ENCODE peak calls at places on chromosome 12, in four cellular contexts. E is HepG2, B is HCT116, O is K562. P is an unnamed sample.

GRCh38 chr12:65900912-65901672 is 76.8 kb downstream of the HMGA2 start:
- DNase-seq in O (no peak), B (no peak), E (no peak), P (no peak)

GRCh38 chr12:110872100-110872499 is 25.3 kb downstream of the CCDC63 start:
- DNase-seq in O (no peak), B (no peak), E (no peak), P (no peak)

GRCh38 chr12:69240625-69240984 is 1.2 kb downstream of the CPSF6 start:
- DNase-seq in E (no peak), O (no peak), B (no peak), P (no peak)

GRCh38 chr12:19003110-19003509 is 126.4 kb upstream of the PLEKHA5 start:
- DNase-seq in B (no peak), E (no peak), O (no peak), P (no peak)

GRCh38 chr12:120327593-120327992 is at the start of gene PLA2G1B:
- DNase-seq in E (peak), O (no peak), B (no peak), P (no peak)

GRCh38 chr12:49026678-49027480 is 8.3 kb upstream of the PRKAG1 start:
- DNase-seq in O (no peak), E (no peak), B (no peak), P (no peak)

GRCh38 chr12:29710104-29710503 is 73.6 kb downstream of the TMTC1 start:
- DNase-seq in E (no peak), O (no peak), B (no peak), P (no peak)

GRCh38 chr12:14548609-14549008 is 19.1 kb downstream of the PLBD1 start:
- DNase-seq in O (no peak), E (no peak), B (no peak), P (no peak)

GRCh38 chr12:55515696-55516095 is 23.5 kb downstream of the OR6C68 start:
- DNase-seq in B (no peak), O (peak), E (peak), P (no peak)

GRCh38 chr12:132517013-132517739 is 27.2 kb downstream of the FBRSL1 start:
- DNase-seq in O (no peak), E (peak), B (no peak), P (no peak)

GRCh38 chr12:21542412-21542811 is 16.3 kb downstream of the SPX start:
- DNase-seq in B (no peak), O (no peak), E (no peak), P (no peak)

GRCh38 chr12:21539797-21540196 is 13.7 kb downstream of the SPX start:
- DNase-seq in O (no peak), B (no peak), E (no peak), P (no peak)

GRCh38 chr12:21545557-21545956 is 19.5 kb downstream of the SPX start:
- DNase-seq in B (no peak), E (no peak), O (no peak), P (no peak)

GRCh38 chr12:21538259-21538658 is 12.2 kb downstream of the SPX start:
- DNase-seq in B (no peak), O (no peak), E (no peak), P (no peak)

GRCh38 chr12:21541773-21542172 is 15.7 kb downstream of the SPX start:
- DNase-seq in O (no peak), E (no peak), B (no peak), P (no peak)
- TF ChIP-seq TCF7L2 in O (no peak), E (no peak), B (no peak), P (no peak)

GRCh38 chr12:115134298-115134697 is 450.3 kb upstream of the TBX3 start:
- DNase-seq in E (no peak), O (no peak), B (no peak), P (no peak)

GRCh38 chr12:115135800-115136211 is 451.8 kb upstream of the TBX3 start:
- DNase-seq in E (no peak), O (no peak), B (no peak), P (no peak)

GRCh38 chr12:115132906-115133305 is 448.9 kb upstream of the TBX3 start:
- DNase-seq in O (no peak), E (no peak), B (no peak), P (no peak)

GRCh38 chr12:115140981-115141380 is 457.0 kb upstream of the TBX3 start:
- DNase-seq in B (no peak), O (no peak), E (no peak), P (no peak)

DNA sequence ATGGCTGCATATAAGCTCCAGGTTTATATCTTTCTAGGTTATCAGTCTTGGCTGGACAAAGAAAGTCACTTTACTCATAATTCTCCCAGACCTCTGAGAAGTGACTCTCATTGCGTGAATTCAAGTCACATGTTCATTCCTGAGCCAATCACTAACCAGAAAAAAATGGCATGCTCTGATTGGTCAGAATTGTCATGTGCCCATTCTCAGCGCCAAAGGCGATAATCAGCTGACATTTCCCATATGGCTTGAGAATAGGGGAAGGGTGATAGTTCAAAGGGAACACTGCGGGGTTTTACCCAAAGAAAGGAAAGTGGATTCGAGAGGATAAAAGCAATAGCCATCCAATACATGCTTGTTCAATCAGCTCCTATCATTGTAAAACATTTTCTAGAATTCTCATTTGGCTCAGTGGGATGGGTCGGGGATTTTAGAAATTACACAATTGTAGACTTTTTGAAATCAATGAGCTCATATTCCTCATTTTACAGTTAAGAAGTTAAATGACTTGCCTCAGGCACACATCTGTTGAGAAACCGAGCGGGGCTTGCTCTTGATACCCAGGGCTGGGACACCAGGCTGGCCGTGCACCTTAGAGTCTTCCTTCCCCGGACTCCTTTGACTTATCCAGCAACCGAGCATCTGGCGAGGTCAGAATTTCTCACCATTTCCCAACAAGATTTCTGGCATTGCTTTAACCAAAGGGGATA is 454.0 kb upstream of the TBX3 start:
- DNase-seq in O (peak), B (no peak), E (no peak), P (no peak)
- H3K27ac ChIP-seq in O (no peak), B (no peak), E (no peak), P (no peak)

GRCh38 chr12:103748002-103748401 is 93.0 kb downstream of the NT5DC3 start:
- DNase-seq in O (no peak), B (no peak), E (no peak), P (no peak)

GRCh38 chr12:103745962-103746361 is 95.1 kb downstream of the NT5DC3 start:
- DNase-seq in B (peak), O (no peak), E (no peak), P (no peak)

GRCh38 chr12:103742349-103742784 is 98.7 kb downstream of the NT5DC3 start:
- DNase-seq in E (no peak), B (no peak), O (no peak), P (no peak)

GRCh38 chr12:103739546-103739945 is 101.5 kb downstream of the NT5DC3 start:
- DNase-seq in E (no peak), O (no peak), B (no peak), P (no peak)

DNA sequence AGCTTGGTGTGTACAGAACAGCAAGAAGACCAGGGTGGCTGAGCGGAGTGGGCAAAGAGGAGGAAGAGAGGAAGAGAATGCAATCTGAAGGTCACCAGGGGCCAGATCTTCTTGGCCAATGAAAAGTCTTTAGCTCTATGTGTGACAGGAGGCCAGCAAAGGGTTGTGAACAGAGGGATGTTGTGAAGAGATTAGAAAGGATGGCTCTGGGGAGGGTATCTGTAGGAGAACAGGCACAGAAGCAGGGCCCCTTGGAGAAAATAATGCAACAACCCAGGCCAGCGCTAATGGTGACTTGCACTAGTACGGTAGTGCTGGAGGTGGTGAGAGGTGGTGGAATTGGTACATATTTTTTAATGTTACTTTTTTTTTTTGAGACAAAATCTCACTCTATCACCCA is 97.2 kb downstream of the NT5DC3 start:
- DNase-seq in O (no peak), E (no peak), B (no peak), P (no peak)
- TF ChIP-seq POLR2AphosphoS5 in O (no peak), E (no peak), B (no peak), P (no peak)

DNA sequence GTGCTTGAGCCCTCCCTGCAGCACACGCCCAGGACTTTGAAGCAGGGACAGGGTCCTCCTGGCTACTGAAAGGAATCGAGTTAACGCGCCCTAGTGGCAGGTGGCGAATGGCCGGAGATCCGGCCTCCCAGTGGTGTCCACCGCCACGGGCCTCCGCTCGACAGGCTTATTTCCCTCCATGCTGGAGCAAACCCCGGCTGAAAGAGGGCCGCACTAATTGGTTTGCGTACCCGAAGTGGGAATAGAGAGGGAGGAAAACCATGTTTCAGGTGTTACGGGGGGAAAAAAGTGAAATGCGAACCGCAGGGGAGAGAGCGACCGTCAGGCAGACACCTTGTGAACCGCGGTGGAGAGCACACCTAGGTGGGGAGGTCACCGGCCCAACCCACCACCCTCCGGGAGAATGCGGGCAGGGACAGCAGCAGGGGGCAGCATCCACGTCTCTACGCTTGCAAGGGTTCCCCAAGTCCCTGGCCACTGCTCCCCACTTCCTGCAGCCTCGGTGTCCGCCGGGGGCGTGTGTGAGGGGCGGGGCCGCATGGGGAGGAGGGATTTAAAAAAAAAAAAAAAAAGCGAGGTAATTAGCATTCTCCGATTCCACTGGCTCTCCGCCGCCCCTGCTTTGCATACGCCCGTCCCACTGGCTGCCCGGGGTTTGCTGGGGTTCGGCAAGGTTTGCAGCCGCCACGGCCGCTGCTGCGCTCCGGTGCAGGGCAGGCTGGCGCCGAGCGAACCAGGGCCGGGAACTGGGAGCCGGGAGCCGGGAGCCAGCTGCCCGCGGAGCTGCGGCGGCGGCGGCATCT is 224.6 kb upstream of the CRY1 start:
- DNase-seq in B (peak), O (peak), E (peak), P (no peak)
- TF ChIP-seq TCF7L2 in B (no peak), O (no peak), E (no peak), P (no peak)

DNA sequence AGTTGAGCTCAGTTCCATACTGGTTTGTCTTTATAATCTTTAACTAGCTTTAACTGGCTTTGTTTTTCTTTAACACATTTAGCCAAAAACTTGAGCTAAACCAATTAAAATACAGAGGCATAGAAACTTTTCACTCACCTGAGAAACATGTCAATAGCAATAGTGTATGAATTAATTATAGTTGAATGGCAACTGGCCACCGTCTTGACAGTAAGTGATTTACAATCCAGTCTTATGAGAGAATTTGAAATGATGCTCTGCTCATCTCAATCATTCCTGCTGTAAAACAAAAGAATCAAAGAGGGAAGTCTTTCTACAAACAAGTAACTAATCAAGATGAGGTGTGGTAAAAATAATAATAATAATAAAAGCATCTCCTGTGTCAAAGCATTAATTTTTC is 86.6 kb upstream of the AMIGO2 start:
- DNase-seq in B (no peak), O (no peak), E (no peak), P (no peak)
- H3K27ac ChIP-seq in B (no peak), O (no peak), E (no peak), P (no peak)

GRCh38 chr12:53069621-53070410 is 9.4 kb downstream of the SPRYD3 start:
- DNase-seq in E (no peak), O (no peak), B (no peak), P (no peak)
- TF ChIP-seq POLR2AphosphoS5 in E (no peak), O (no peak), B (no peak), P (no peak)

P was measured in Panc1.